ENCODE peak calls at places on chromosome 9, in six cellular contexts. J is mesothelial cell of epicardium, G is psoas muscle, W is AG04450, K is PC-9, Q is foreskin fibroblast. U is an unnamed sample.

GRCh38 chr9:31839273-31839672 is 545.2 kb upstream of the ACO1 start:
- DNase-seq in Q (no peak), J (no peak), K (no peak), G (no peak), W (no peak), U (no peak)

GRCh38 chr9:20319641-20320337 is 302.5 kb downstream of the MLLT3 start:
- DNase-seq in Q (peak), J (no peak), G (no peak), W (peak), K (no peak), U (no peak)

GRCh38 chr9:104608336-104608735 is 2.9 kb upstream of the OR13C2 start:
- DNase-seq in Q (no peak), W (no peak), J (no peak), G (no peak), K (no peak), U (no peak)

GRCh38 chr9:107710988-107711387 is 221.4 kb upstream of the KLF4 start:
- DNase-seq in W (no peak), G (no peak), J (no peak), Q (no peak), K (no peak), U (no peak)

GRCh38 chr9:34517185-34517584 is 5.6 kb downstream of the ENHO start:
- DNase-seq in K (no peak), Q (no peak), W (no peak), G (no peak), J (no peak), U (no peak)

GRCh38 chr9:130499804-130500263 is 55.1 kb downstream of the ASS1 start:
- DNase-seq in K (peak), W (no peak), G (no peak), Q (no peak), J (no peak), U (peak)

GRCh38 chr9:75979362-75979761 is 88.9 kb downstream of the PCSK5 start:
- DNase-seq in J (no peak), Q (peak), K (no peak), W (no peak), G (no peak), U (no peak)

GRCh38 chr9:98993570-98993945 is 49.9 kb downstream of the COL15A1 start:
- DNase-seq in K (no peak), W (no peak), Q (no peak), J (no peak), G (no peak), U (peak)

GRCh38 chr9:83959061-83959460 is 21.0 kb downstream of the HNRNPK start:
- DNase-seq in Q (peak), J (no peak), W (peak), K (peak), G (no peak), U (no peak)

GRCh38 chr9:116875576-116875975 is 188.5 kb downstream of the TRIM32 start:
- DNase-seq in W (no peak), Q (no peak), K (no peak), J (no peak), G (no peak), U (no peak)

GRCh38 chr9:91720746-91721705 is 229.0 kb downstream of the ROR2 start:
- DNase-seq in J (no peak), G (no peak), K (no peak), Q (no peak), W (no peak), U (no peak)

GRCh38 chr9:134214766-134215394 is 50.5 kb upstream of the RNU6ATAC start:
- DNase-seq in K (no peak), J (no peak), G (peak), Q (peak), W (no peak), U (no peak)

GRCh38 chr9:70053864-70054263 is 10.2 kb downstream of the MAMDC2 start:
- DNase-seq in Q (peak), W (no peak), K (peak), G (no peak), J (no peak), U (no peak)

GRCh38 chr9:23746317-23746716 is 79.7 kb downstream of the ELAVL2 start:
- DNase-seq in K (no peak), W (no peak), J (no peak), G (no peak), Q (no peak), U (no peak)

GRCh38 chr9:116466289-116467012 is 220.7 kb upstream of the TRIM32 start:
- DNase-seq in J (no peak), Q (no peak), K (no peak), W (no peak), G (no peak), U (no peak)

GRCh38 chr9:137614631-137615386 is 4.0 kb upstream of the EHMT1 start:
- DNase-seq in G (no peak), W (no peak), K (no peak), Q (no peak), J (no peak), U (no peak)
- TF ChIP-seq CTCF in G (no peak), W (no peak), K (no peak), Q (no peak), J (no peak), U (no peak)

DNA sequence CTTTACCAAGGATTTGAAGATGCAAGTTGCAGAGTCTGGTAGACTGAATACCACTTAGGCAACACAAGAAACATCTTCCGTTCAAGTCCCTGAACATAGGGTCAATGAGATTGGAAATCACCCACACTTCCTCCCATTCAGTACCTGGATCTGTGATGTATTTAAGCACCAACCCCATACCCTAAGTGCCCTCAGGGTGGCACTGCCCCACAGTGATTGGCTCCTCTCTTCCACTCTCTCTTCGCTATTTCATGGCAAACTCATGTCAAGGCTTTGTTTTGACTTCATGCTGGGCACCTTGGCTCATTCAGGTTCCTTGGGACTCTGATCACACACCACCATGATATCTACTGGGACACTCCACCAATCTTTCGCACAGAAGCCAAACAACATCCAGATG is 53.7 kb downstream of the GGTA1 start:
- DNase-seq in W (no peak), Q (no peak), J (no peak), G (no peak), K (no peak), U (no peak)
- TF ChIP-seq CTCF in W (no peak), Q (no peak), J (no peak), G (no peak), K (peak), U (no peak)

GRCh38 chr9:109181284-109181683 is 14.2 kb upstream of the FRRS1L start:
- DNase-seq in W (no peak), J (no peak), Q (no peak), K (no peak), G (no peak), U (no peak)

GRCh38 chr9:109182550-109182939 is 15.5 kb upstream of the FRRS1L start:
- DNase-seq in J (no peak), Q (no peak), G (no peak), W (no peak), K (no peak), U (no peak)

GRCh38 chr9:109179801-109180523 is 12.9 kb upstream of the FRRS1L start:
- DNase-seq in W (no peak), J (no peak), G (no peak), K (no peak), Q (no peak), U (no peak)

GRCh38 chr9:109186857-109187256 is 19.8 kb upstream of the FRRS1L start:
- DNase-seq in J (no peak), Q (no peak), G (no peak), K (no peak), W (no peak), U (no peak)

DNA sequence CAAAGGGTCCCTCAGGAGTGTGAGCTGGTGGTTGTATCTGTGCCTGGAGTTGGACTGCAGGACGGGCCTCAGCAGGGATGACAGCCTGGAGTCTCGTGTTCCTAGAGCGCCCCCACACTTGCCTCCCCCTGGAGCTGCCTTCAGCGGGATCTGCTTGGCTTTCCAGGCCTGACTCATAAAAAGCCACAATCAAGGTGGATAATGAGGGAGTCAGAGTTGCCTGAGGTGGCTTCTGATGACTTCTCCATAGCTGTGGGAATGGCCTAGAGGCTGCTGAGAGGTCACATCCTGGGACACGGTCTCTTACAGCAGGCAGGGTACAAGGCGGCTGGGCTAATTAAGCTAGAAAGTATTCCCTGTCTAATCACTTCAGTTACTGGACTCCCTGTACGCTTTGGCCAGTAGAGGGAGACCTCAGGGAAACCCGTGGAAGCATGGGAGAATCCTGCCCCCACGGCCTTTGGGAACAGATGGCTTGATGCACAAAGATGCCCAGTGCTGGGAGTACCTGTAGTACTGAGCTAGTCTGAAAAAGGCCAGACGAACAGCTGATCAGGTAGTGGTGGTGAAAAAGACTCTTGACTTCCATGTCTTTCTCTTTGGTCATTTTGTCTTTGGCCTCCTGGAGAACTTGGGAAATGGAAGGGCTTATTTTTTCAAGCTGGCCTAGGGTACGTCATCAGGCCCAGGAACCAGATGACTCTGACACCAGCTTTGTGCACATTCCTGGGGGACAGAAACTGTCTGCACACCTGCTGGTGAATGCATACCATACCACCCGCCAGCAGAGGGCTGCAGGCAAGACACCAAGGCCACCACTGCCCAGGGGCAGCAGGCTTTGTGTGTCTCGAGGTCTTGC is 16.1 kb upstream of the FRRS1L start:
- DNase-seq in W (no peak), G (no peak), K (peak), Q (peak), J (no peak), U (peak)
- TF ChIP-seq CTCF in W (peak), G (no peak), K (peak), Q (peak), J (peak), U (peak)

DNA sequence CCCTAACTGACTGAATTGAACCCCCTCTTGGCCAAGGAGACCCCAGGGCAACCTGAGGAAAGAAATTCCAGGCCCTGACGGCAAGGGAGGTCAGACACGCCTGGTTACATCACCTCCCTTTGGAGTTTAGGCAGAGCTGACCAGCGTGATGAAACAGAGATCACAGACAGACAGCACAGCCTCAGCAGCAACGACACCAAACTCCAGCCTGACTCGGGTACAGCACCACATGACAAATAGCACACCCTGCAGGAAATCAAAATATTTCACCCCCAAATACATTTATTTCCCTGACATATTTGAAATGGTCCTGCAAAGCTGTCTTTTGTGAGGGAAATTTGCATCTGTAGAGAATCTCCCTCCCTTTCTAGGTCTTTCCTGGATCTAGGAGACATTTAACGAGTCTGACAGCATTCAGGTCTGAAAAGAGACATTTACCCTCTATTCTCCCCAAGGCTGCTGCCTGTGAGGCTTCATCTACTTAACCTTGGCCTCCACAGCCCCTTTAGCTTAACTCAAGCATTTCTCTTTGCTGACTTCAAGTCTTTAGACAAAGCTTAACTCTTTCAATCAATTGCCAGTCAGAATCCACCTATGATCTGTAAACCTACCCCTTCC is 2.6 kb downstream of the QSOX2 start:
- DNase-seq in G (no peak), J (no peak), W (no peak), K (no peak), Q (peak), U (no peak)
- TF ChIP-seq CTCF in G (no peak), J (no peak), W (no peak), K (no peak), Q (no peak), U (no peak)

U was measured in mucosa of descending colon.